ENCODE peak calls at places on chromosome 2, in eight cellular contexts. One of them, this sample, is unnamed.

GRCh38 chr2:158955974-158956373 is 12.5 kb upstream of the TANC1 start:
- DNase-seq in ovary: no peak
- DNase-seq in A549: no peak
- DNase-seq in aorta: no peak
- DNase-seq in PC-3: no peak
- DNase-seq in neural progenitor cell: no peak
- DNase-seq in MM.1S: no peak
- DNase-seq in Peyer's patch: no peak
- DNase-seq in this sample: no peak

GRCh38 chr2:601387-601698 is 75.9 kb downstream of the TMEM18 start:
- DNase-seq in neural progenitor cell: no peak
- DNase-seq in Peyer's patch: no peak
- DNase-seq in aorta: peak; percentile 46
- DNase-seq in ovary: no peak
- DNase-seq in A549: no peak
- DNase-seq in MM.1S: no peak
- DNase-seq in PC-3: no peak
- DNase-seq in this sample: no peak

GRCh38 chr2:191481305-191482075 is 196.4 kb upstream of the NABP1 start:
- DNase-seq in aorta: no peak
- DNase-seq in Peyer's patch: no peak
- DNase-seq in PC-3: no peak
- DNase-seq in A549: no peak
- DNase-seq in MM.1S: no peak
- DNase-seq in ovary: no peak
- DNase-seq in neural progenitor cell: no peak
- DNase-seq in this sample: no peak

GRCh38 chr2:241595600-241596140 is 37.1 kb downstream of the BOK start:
- DNase-seq in A549: no peak
- DNase-seq in PC-3: peak; percentile 25
- DNase-seq in MM.1S: no peak
- DNase-seq in ovary: no peak
- DNase-seq in Peyer's patch: no peak
- DNase-seq in aorta: no peak
- DNase-seq in neural progenitor cell: peak; percentile 65
- DNase-seq in this sample: no peak

GRCh38 chr2:130870161-130870485 is 33.4 kb downstream of the ARHGEF4 start:
- DNase-seq in aorta: peak; percentile 55
- DNase-seq in Peyer's patch: peak; percentile 30
- DNase-seq in ovary: no peak
- DNase-seq in neural progenitor cell: no peak
- DNase-seq in A549: no peak
- DNase-seq in PC-3: no peak
- DNase-seq in MM.1S: no peak
- DNase-seq in this sample: no peak

GRCh38 chr2:238523158-238524110 is 96.7 kb downstream of the ASB1 start:
- DNase-seq in PC-3: no peak
- DNase-seq in A549: no peak
- DNase-seq in MM.1S: no peak
- DNase-seq in aorta: no peak
- DNase-seq in Peyer's patch: no peak
- DNase-seq in ovary: peak; percentile 82
- DNase-seq in neural progenitor cell: peak; percentile 72
- DNase-seq in this sample: no peak

GRCh38 chr2:97659256-97660043 is 4.4 kb downstream of the ACTR1B start:
- DNase-seq in ovary: no peak
- DNase-seq in aorta: peak; percentile 70
- DNase-seq in neural progenitor cell: no peak
- DNase-seq in Peyer's patch: no peak
- DNase-seq in MM.1S: no peak
- DNase-seq in PC-3: no peak
- DNase-seq in A549: no peak
- DNase-seq in this sample: no peak

GRCh38 chr2:53672881-53673522 is 94.6 kb upstream of the CHAC2 start:
- DNase-seq in Peyer's patch: no peak
- DNase-seq in MM.1S: no peak
- DNase-seq in A549: no peak
- DNase-seq in ovary: no peak
- DNase-seq in aorta: no peak
- DNase-seq in neural progenitor cell: no peak
- DNase-seq in PC-3: no peak
- DNase-seq in this sample: no peak

GRCh38 chr2:219335373-219335786 is 2.8 kb upstream of the RESP18 start:
- DNase-seq in MM.1S: no peak
- DNase-seq in neural progenitor cell: peak; percentile 6
- DNase-seq in A549: peak; percentile 48
- DNase-seq in ovary: no peak
- DNase-seq in PC-3: no peak
- DNase-seq in Peyer's patch: no peak
- DNase-seq in aorta: no peak
- DNase-seq in this sample: no peak

GRCh38 chr2:240230424-240230945 is 90.0 kb upstream of the OTOS start:
- DNase-seq in MM.1S: no peak
- DNase-seq in neural progenitor cell: no peak
- DNase-seq in aorta: peak; percentile 48
- DNase-seq in Peyer's patch: peak; percentile 21
- DNase-seq in PC-3: no peak
- DNase-seq in A549: no peak
- DNase-seq in ovary: no peak
- DNase-seq in this sample: no peak

GRCh38 chr2:69646714-69647113 is 3.2 kb upstream of the AAK1 start:
- DNase-seq in Peyer's patch: no peak
- DNase-seq in ovary: no peak
- DNase-seq in aorta: no peak
- DNase-seq in A549: no peak
- DNase-seq in MM.1S: no peak
- DNase-seq in neural progenitor cell: no peak
- DNase-seq in PC-3: no peak
- DNase-seq in this sample: no peak

GRCh38 chr2:120690521-120690920 is 45.1 kb upstream of the GLI2 start:
- DNase-seq in PC-3: no peak
- DNase-seq in ovary: peak; percentile 23
- DNase-seq in MM.1S: no peak
- DNase-seq in neural progenitor cell: no peak
- DNase-seq in A549: no peak
- DNase-seq in aorta: peak; percentile 51
- DNase-seq in Peyer's patch: no peak
- DNase-seq in this sample: no peak

GRCh38 chr2:186558512-186559276 is 31.2 kb upstream of the ITGAV start:
- DNase-seq in Peyer's patch: no peak
- DNase-seq in neural progenitor cell: no peak
- DNase-seq in aorta: no peak
- DNase-seq in MM.1S: no peak
- DNase-seq in PC-3: peak; percentile 12
- DNase-seq in A549: no peak
- DNase-seq in ovary: no peak
- DNase-seq in this sample: no peak

GRCh38 chr2:72924353-72925240 is 7.3 kb downstream of the EMX1 start:
- DNase-seq in Peyer's patch: peak; percentile 41
- DNase-seq in ovary: no peak
- DNase-seq in aorta: peak; percentile 72
- DNase-seq in A549: no peak
- DNase-seq in neural progenitor cell: peak; percentile 74
- DNase-seq in PC-3: no peak
- DNase-seq in MM.1S: no peak
- DNase-seq in this sample: no peak
- H3K4me3 ChIP-seq in Peyer's patch: no peak overlapping the region
- H3K4me3 ChIP-seq in ovary: no peak overlapping the region
- H3K4me3 ChIP-seq in aorta: no peak overlapping the region
- H3K4me3 ChIP-seq in A549: no peak overlapping the region
- H3K4me3 ChIP-seq in neural progenitor cell: peak overlapping the region; percentile 38
- H3K4me3 ChIP-seq in PC-3: no peak overlapping the region
- H3K4me3 ChIP-seq in MM.1S: no peak overlapping the region
- H3K4me3 ChIP-seq in this sample: no peak overlapping the region

GRCh38 chr2:62216616-62217015 is 20.7 kb downstream of the B3GNT2 start:
- DNase-seq in MM.1S: no peak
- DNase-seq in A549: peak; percentile 46
- DNase-seq in neural progenitor cell: no peak
- DNase-seq in Peyer's patch: peak; percentile 61
- DNase-seq in ovary: no peak
- DNase-seq in aorta: no peak
- DNase-seq in PC-3: no peak
- DNase-seq in this sample: no peak

GRCh38 chr2:62217980-62218379 is 22.1 kb downstream of the B3GNT2 start:
- DNase-seq in ovary: no peak
- DNase-seq in neural progenitor cell: no peak
- DNase-seq in aorta: no peak
- DNase-seq in Peyer's patch: no peak
- DNase-seq in PC-3: no peak
- DNase-seq in A549: no peak
- DNase-seq in MM.1S: no peak
- DNase-seq in this sample: no peak

GRCh38 chr2:62215306-62216064 is 19.6 kb downstream of the B3GNT2 start:
- DNase-seq in aorta: no peak
- DNase-seq in MM.1S: no peak
- DNase-seq in Peyer's patch: no peak
- DNase-seq in PC-3: no peak
- DNase-seq in A549: no peak
- DNase-seq in neural progenitor cell: no peak
- DNase-seq in ovary: no peak
- DNase-seq in this sample: no peak

GRCh38 chr2:62216113-62216512 is 20.2 kb downstream of the B3GNT2 start:
- DNase-seq in ovary: no peak
- DNase-seq in aorta: no peak
- DNase-seq in PC-3: no peak
- DNase-seq in MM.1S: no peak
- DNase-seq in Peyer's patch: no peak
- DNase-seq in A549: no peak
- DNase-seq in neural progenitor cell: no peak
- DNase-seq in this sample: no peak

GRCh38 chr2:62217421-62217820 is 21.5 kb downstream of the B3GNT2 start:
- DNase-seq in Peyer's patch: no peak
- DNase-seq in MM.1S: no peak
- DNase-seq in PC-3: no peak
- DNase-seq in A549: no peak
- DNase-seq in neural progenitor cell: no peak
- DNase-seq in aorta: no peak
- DNase-seq in ovary: no peak
- DNase-seq in this sample: no peak
- H3K9me3 ChIP-seq in Peyer's patch: no peaks in the 10 kb centered on the region
- H3K9me3 ChIP-seq in MM.1S: no peaks in the 10 kb centered on the region
- H3K9me3 ChIP-seq in PC-3: no peaks in the 10 kb centered on the region
- H3K9me3 ChIP-seq in A549: peaks cover 16% of the 10 kb centered on the region
- H3K9me3 ChIP-seq in neural progenitor cell: no peaks in the 10 kb centered on the region
- H3K9me3 ChIP-seq in aorta: no peaks in the 10 kb centered on the region
- H3K9me3 ChIP-seq in ovary: no peaks in the 10 kb centered on the region
- H3K9me3 ChIP-seq in this sample: no peaks in the 10 kb centered on the region

DNA sequence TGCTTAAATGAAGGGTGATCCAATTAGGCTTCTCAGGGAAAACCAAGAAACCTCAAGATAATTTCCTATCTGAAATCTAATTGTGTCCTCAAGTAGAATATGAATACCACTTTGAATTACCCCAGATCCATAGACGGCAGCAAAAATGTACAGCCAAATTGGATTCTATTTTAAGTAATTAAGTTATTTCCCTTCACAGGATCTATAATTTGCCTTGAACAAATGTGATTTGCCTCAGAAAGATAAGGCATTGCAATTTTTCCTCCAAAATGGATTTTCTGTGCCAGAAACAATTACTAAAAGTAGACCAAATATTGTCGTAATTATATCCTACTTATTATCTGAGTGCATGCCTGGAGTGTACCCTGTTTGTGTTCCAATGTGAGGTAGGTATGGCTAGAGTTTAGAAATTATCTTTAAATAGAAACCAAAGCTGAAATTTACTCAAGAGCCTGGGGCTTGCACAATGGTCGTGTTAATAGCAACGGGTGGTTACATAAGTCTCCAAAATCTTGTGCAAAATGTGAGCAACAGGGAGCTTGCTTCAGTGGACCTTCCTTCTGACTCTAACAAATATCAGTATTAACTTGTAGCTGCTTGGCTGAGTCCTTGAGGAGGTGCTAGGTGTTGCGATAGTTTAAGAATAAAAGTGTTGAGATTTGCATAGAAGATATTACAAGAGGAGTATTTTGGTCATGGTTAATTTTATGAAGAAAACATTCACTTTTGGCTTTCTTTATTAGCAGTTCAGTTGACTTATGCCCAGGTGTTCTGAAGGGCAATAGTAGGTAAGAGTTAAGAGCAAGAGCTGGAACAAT is 4.8 kb downstream of the CXCR4 start:
- DNase-seq in MM.1S: no peak
- DNase-seq in Peyer's patch: no peak
- DNase-seq in A549: no peak
- DNase-seq in aorta: no peak
- DNase-seq in ovary: no peak
- DNase-seq in PC-3: no peak
- DNase-seq in neural progenitor cell: no peak
- DNase-seq in this sample: no peak
- H3K4me1 ChIP-seq in MM.1S: peaks cover 16% of the 10 kb centered on the region
- H3K4me1 ChIP-seq in Peyer's patch: peaks cover 7% of the 10 kb centered on the region
- H3K4me1 ChIP-seq in A549: peaks cover 9% of the 10 kb centered on the region
- H3K4me1 ChIP-seq in aorta: no peaks in the 10 kb centered on the region
- H3K4me1 ChIP-seq in ovary: peaks cover 4% of the 10 kb centered on the region
- H3K4me1 ChIP-seq in PC-3: peaks cover 13% of the 10 kb centered on the region
- H3K4me1 ChIP-seq in neural progenitor cell: peaks cover 24% of the 10 kb centered on the region
- H3K4me1 ChIP-seq in this sample: no peaks in the 10 kb centered on the region

DNA sequence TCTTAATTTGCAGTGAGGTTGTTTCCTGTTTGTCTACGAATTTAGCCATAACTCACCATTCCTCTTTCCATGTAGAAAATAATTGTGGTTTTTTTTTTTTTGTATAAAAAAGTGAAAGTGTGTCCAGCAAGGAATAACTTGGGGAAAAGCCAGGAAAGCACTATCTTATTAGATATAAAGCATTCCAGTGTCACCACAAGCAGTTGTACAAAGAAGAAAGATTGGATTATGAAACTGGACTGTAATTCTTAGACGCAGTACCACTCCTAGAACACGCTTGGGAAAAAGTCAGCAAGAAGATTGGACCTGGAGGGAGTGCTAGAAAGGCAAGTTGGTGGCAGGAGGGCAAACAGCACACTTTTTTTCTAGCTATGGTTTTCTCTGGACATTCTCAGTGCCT is 186.7 kb downstream of the PARD3B start:
- DNase-seq in aorta: no peak
- DNase-seq in neural progenitor cell: no peak
- DNase-seq in MM.1S: no peak
- DNase-seq in ovary: no peak
- DNase-seq in Peyer's patch: no peak
- DNase-seq in A549: no peak
- DNase-seq in PC-3: no peak
- DNase-seq in this sample: no peak
- H3K4me3 ChIP-seq in aorta: no peak overlapping the region
- H3K4me3 ChIP-seq in neural progenitor cell: no peak overlapping the region
- H3K4me3 ChIP-seq in MM.1S: no peak overlapping the region
- H3K4me3 ChIP-seq in ovary: no peak overlapping the region
- H3K4me3 ChIP-seq in Peyer's patch: no peak overlapping the region
- H3K4me3 ChIP-seq in A549: no peak overlapping the region
- H3K4me3 ChIP-seq in PC-3: no peak overlapping the region
- H3K4me3 ChIP-seq in this sample: no peak overlapping the region

DNA sequence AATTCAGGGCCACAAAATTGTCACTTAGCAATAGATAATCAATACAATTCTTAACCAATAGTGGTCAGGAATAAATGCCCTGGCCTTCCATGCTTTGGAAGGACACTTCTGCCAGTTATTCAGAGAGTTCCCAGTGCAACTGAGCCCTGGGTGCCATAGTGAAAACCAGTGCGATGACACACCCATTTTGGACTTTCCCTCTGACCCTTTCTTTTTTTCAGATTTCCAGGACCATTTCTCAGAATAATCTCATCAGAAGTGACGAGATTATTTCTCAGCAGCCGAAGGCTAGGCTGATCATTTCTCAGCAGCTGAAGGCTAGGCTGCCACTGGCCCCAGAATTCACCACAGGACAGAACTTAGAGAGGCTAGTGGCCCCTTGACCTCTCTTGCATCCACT is 106.6 kb upstream of the MYCN start:
- DNase-seq in Peyer's patch: no peak
- DNase-seq in A549: no peak
- DNase-seq in ovary: no peak
- DNase-seq in aorta: no peak
- DNase-seq in MM.1S: no peak
- DNase-seq in neural progenitor cell: no peak
- DNase-seq in PC-3: no peak
- DNase-seq in this sample: no peak
- H3K9me3 ChIP-seq in Peyer's patch: no peaks in the 10 kb centered on the region
- H3K9me3 ChIP-seq in A549: no peaks in the 10 kb centered on the region
- H3K9me3 ChIP-seq in ovary: no peaks in the 10 kb centered on the region
- H3K9me3 ChIP-seq in aorta: peaks cover 2% of the 10 kb centered on the region
- H3K9me3 ChIP-seq in MM.1S: no peaks in the 10 kb centered on the region
- H3K9me3 ChIP-seq in neural progenitor cell: no peaks in the 10 kb centered on the region
- H3K9me3 ChIP-seq in PC-3: no peaks in the 10 kb centered on the region
- H3K9me3 ChIP-seq in this sample: no peaks in the 10 kb centered on the region

This sample was measured in right cardiac atrium.